ENCODE peak calls at places on chromosomes 16 and 17, in seven cellular contexts. S is GM12878, C is HepG2, H is H1, D is HCT116, V is K562, R is SK-N-SH. B is an unnamed sample.

GRCh38 chr16:69762843-69763556 is 868 bp downstream of the WWP2 start:
- DNase-seq in S (no peak), C (peak; percentile 37), H (no peak), D (no peak), V (peak; percentile 52), R (no peak), B (no peak)

GRCh38 chr17:53142890-53143289 is 679.8 kb upstream of the KIF2B start:
- DNase-seq in S (no peak), C (no peak), H (no peak), D (no peak), V (no peak), R (no peak), B (peak; percentile 27)

GRCh38 chr16:79286646-79287423 is 313.7 kb downstream of the MAF start:
- DNase-seq in S (peak; percentile 49), C (no peak), H (no peak), D (no peak), V (no peak), R (no peak), B (peak; percentile 13)

GRCh38 chr17:16976686-16977550 is 5.0 kb upstream of the TNFRSF13B start:
- DNase-seq in S (no peak), C (no peak), H (no peak), D (no peak), V (no peak), R (no peak), B (no peak)

GRCh38 chr17:74860999-74861553 is 1.4 kb upstream of the GRIN2C start:
- DNase-seq in S (no peak), C (no peak), H (no peak), D (no peak), V (no peak), R (peak; percentile 70), B (no peak)

GRCh38 chr17:15257316-15257925 is 7.7 kb downstream of the PMP22 start:
- DNase-seq in S (peak; percentile 19), C (peak; percentile 61), H (no peak), D (peak; percentile 59), V (peak; percentile 84), R (peak; percentile 83), B (peak; percentile 69)

GRCh38 chr17:82399601-82400101 is 18.5 kb upstream of the HEXD start:
- DNase-seq in S (no peak), C (no peak), H (no peak), D (no peak), V (no peak), R (peak; percentile 88), B (no peak)

GRCh38 chr16:4800290-4801041 is 2.0 kb downstream of the ROGDI start:
- DNase-seq in S (no peak), C (peak; percentile 56), H (no peak), D (no peak), V (peak; percentile 65), R (no peak), B (no peak)

GRCh38 chr17:17830740-17831207 is 6.0 kb downstream of the SREBF1 start:
- DNase-seq in S (no peak), C (peak; percentile 92), H (no peak), D (no peak), V (no peak), R (no peak), B (no peak)

GRCh38 chr16:10410469-10410868 is 24.6 kb downstream of the ATF7IP2 start:
- DNase-seq in S (no peak), C (no peak), H (no peak), D (no peak), V (no peak), R (no peak), B (no peak)

GRCh38 chr16:72009779-72010178 is 1.2 kb downstream of the DHODH start:
- DNase-seq in S (no peak), C (no peak), H (no peak), D (no peak), V (no peak), R (no peak), B (no peak)

GRCh38 chr17:80476877-80477646 is 655 bp upstream of the NPTX1 start:
- DNase-seq in S (no peak), C (no peak), H (no peak), D (no peak), V (no peak), R (peak; percentile 75), B (no peak)

GRCh38 chr16:49638696-49639629 is 216.9 kb downstream of the ZNF423 start:
- DNase-seq in S (no peak), C (no peak), H (no peak), D (no peak), V (no peak), R (peak; percentile 89), B (no peak)

GRCh38 chr17:35053204-35053603 is 10.3 kb downstream of the RFFL start:
- DNase-seq in S (no peak), C (no peak), H (no peak), D (no peak), V (no peak), R (no peak), B (no peak)

DNA sequence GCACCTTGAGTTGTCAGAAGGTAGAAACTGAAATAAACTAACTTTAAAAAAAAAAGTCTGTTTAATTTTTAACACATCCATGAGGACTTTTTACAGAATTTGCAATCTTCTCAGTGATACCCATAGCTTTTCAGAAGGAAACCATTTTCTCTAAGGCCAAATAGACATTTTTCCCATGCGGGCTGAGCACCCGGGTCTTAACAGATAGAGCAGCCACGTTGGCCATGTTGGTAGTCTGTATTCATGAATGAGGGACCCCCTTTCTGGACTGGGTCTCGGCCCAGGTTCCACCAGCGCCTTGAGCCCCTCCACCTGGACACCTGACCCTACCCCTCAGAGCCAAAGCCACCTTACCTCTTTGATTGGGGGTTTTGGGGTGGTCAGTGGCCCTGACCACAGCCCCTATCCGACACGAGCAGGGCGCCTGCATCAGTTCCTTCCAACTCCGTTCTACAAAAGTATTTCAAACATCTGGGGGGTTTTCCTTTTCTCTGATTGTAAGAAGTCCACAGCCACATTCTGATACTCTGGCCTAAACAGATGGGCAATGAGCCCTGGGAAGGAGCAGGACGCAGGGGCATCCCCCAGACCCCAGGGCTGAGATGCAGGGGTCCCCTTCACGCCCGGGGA is 18.0 kb downstream of the CIBAR2 start:
- DNase-seq in S (no peak), C (no peak), H (no peak), D (no peak), V (no peak), R (no peak), B (no peak)
- TF ChIP-seq JUND in S (no peak), C (no peak), H (no peak), D (no peak), V (no peak), R (no peak), B (no peak)

GRCh38 chr17:37092041-37092440 is 143.3 kb downstream of the AATF start:
- DNase-seq in S (no peak), C (peak; percentile 17), H (no peak), D (no peak), V (no peak), R (no peak), B (no peak)
- TF ChIP-seq JUND in S (no peak), C (no peak), H (no peak), D (no peak), V (no peak), R (no peak), B (no peak)

GRCh38 chr17:47719411-47720152 is 13.5 kb upstream of the TBX21 start:
- DNase-seq in S (no peak), C (no peak), H (no peak), D (no peak), V (peak; percentile 32), R (no peak), B (no peak)
- TF ChIP-seq JUND in S (no peak), C (no peak), H (no peak), D (no peak), V (no peak), R (no peak), B (no peak)

DNA sequence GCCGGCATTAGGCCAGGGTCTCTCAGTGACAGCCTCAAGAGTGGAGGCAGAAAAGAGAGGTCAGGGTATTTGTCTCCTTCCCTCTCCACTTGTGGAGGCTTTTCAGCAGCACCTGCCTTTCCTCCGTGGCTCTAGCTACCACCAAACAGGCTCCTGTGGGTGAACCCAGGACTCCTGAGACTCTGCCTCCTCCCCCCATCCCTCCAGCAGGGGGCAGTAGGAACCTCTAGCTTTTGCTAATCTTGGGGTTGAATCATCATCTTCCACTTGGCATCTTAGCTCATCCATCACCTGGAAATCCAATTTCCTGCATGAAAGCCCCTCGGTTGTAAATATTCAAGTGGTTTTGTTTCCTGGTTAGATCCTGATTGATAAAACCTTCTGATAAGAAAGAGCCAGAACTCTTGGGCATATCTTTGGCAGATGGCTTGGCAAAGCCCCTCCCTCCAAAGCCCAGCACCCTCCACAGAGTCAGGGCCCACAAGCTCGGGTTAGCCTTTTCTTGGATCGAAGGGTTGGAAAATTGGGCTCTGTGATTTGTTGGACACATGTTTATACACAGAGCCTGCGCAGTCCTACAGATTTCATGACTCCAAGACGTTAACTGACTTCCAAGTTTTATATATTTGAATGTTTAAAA is 322.1 kb downstream of the MAP2K4 start:
- DNase-seq in S (no peak), C (no peak), H (peak; percentile 36), D (peak; percentile 8), V (peak; percentile 20), R (peak; percentile 24), B (no peak)
- TF ChIP-seq JUND in S (no peak), C (no peak), H (no peak), D (no peak), V (no peak), R (no peak), B (no peak)